ENCODE peak calls at places on chromosomes 13 and 19, in four cellular contexts. O is dorsolateral prefrontal cortex; E is HTR-8/SVneo; W is activated T-helper 1 cell treated with anti-CD3 and anti-CD28 coated beads, Interleukin-12 subunit alpha, Interleukin-12 subunit beta, Interleukin-2, Interleukin-4 antibody, amounts not matched to agents 30 ng/mL and 10 ng/mL and 1 ng/mL, durations not matched to agents 14 hours and 24 hours and 36 hours. K is an unnamed sample.

GRCh38 chr13:42215578-42216421 is 56.2 kb upstream of the AKAP11 start:
- DNase-seq in O (peak; percentile 30), E (peak; percentile 25), W (peak; percentile 3), K (no peak)

GRCh38 chr13:34340534-34340933 is 522.6 kb downstream of the RFC3 start:
- DNase-seq in O (no peak), E (no peak), W (no peak), K (peak; percentile 89)

GRCh38 chr13:97600438-97601080 is 166.6 kb downstream of the RAP2A start:
- DNase-seq in O (no peak), E (peak; percentile 27), W (no peak), K (no peak)

GRCh38 chr19:39177110-39177699 is 19.6 kb upstream of the NCCRP1 start:
- DNase-seq in O (no peak), E (no peak), W (no peak), K (no peak)

GRCh38 chr19:35774274-35775045 is 904 bp upstream of the ARHGAP33 start:
- DNase-seq in O (no peak), E (no peak), W (no peak), K (no peak)

GRCh38 chr13:84032116-84032515 is 149.8 kb upstream of the SLITRK1 start:
- DNase-seq in O (no peak), E (no peak), W (no peak), K (no peak)

GRCh38 chr13:76795701-76796695 is 90.2 kb downstream of the KCTD12 start:
- DNase-seq in O (no peak), E (no peak), W (no peak), K (no peak)

GRCh38 chr13:49248433-49249002 is 793 bp downstream of the CDADC1 start:
- DNase-seq in O (peak; percentile 14), E (no peak), W (peak; percentile 12), K (no peak)

GRCh38 chr13:26132756-26133155 is 80.9 kb upstream of the SHISA2 start:
- DNase-seq in O (peak; percentile 13), E (peak; percentile 8), W (no peak), K (no peak)

GRCh38 chr19:40235238-40236025 is 8.9 kb upstream of the CCNP start:
- DNase-seq in O (no peak), E (no peak), W (no peak), K (no peak)

GRCh38 chr13:33251131-33251629 is 34.4 kb downstream of the STARD13 start:
- DNase-seq in O (no peak), E (peak; percentile 64), W (no peak), K (no peak)

GRCh38 chr13:51621597-51621996 is 37.3 kb downstream of the WDFY2 start:
- DNase-seq in O (no peak), E (no peak), W (no peak), K (no peak)

GRCh38 chr19:3034845-3035541 is 5.9 kb upstream of the TLE2 start:
- DNase-seq in O (peak; percentile 28), E (no peak), W (peak; percentile 44), K (no peak)

GRCh38 chr19:54136086-54136863 is 1.3 kb upstream of the CNOT3 start:
- DNase-seq in O (no peak), E (peak; percentile 41), W (no peak), K (no peak)

GRCh38 chr13:114053026-114053425 is 79.2 kb upstream of the C13orf46 start:
- DNase-seq in O (no peak), E (no peak), W (no peak), K (no peak)

GRCh38 chr19:31330237-31330636 is 19.0 kb downstream of the TSHZ3 start:
- DNase-seq in O (peak; percentile 6), E (no peak), W (no peak), K (no peak)

GRCh38 chr13:110454227-110454859 is 107.2 kb downstream of the RAB20 start:
- DNase-seq in O (no peak), E (no peak), W (no peak), K (no peak)

GRCh38 chr13:110921695-110922094 is 6.8 kb upstream of the ANKRD10 start:
- DNase-seq in O (no peak), E (no peak), W (no peak), K (no peak)

GRCh38 chr19:2494084-2494446 is 18.1 kb downstream of the GADD45B start:
- DNase-seq in O (peak; percentile 31), E (no peak), W (no peak), K (no peak)

GRCh38 chr13:60788156-60788829 is 391.3 kb downstream of the TDRD3 start:
- DNase-seq in O (no peak), E (no peak), W (no peak), K (peak; percentile 86)

GRCh38 chr19:34998777-34999497 is 1.2 kb upstream of the GRAMD1A start:
- DNase-seq in O (peak; percentile 38), E (no peak), W (no peak), K (no peak)

GRCh38 chr13:50521750-50522149 is 321.7 kb downstream of the DLEU7 start:
- DNase-seq in O (no peak), E (no peak), W (no peak), K (no peak)

K was measured in lower leg skin.